ENCODE peak calls at places on chromosomes 1 and 21, in seven cellular contexts. K is NCI-H1436; O is activated CD4-positive, alpha-beta T cell treated with anti-CD3 and anti-CD28 coated beads, Interleukin-2, amount 10 ng/mL, durations not matched to agents 7 days and 5 days; E is PC-9; C is head of caudate nucleus; X is CD4-positive, alpha-beta memory T cell; Q is HuH-7. Y is an unnamed sample.

GRCh38 chr1:227945891-227946623 is 1.7 kb downstream of the WNT9A start:
- DNase-seq in Q (no peak), K (no peak), E (peak), X (no peak), C (no peak), O (no peak), Y (no peak)

GRCh38 chr1:237799762-237800474 is 90.8 kb downstream of the ZP4 start:
- DNase-seq in X (peak), O (peak), E (peak), C (peak), K (peak), Q (peak), Y (peak)

GRCh38 chr1:44531785-44532566 is 126.9 kb downstream of the RNF220 start:
- DNase-seq in X (no peak), E (peak), C (no peak), K (no peak), Q (peak), O (no peak), Y (no peak)

GRCh38 chr1:221573727-221574126 is 168.2 kb downstream of the DUSP10 start:
- DNase-seq in K (no peak), Q (no peak), O (no peak), C (no peak), E (no peak), X (no peak), Y (no peak)

GRCh38 chr1:200493344-200493743 is 83.5 kb upstream of the ZNF281 start:
- DNase-seq in E (no peak), C (no peak), K (no peak), X (no peak), Q (no peak), O (no peak), Y (no peak)

GRCh38 chr1:183417691-183418491 is at the start of gene NMNAT2:
- DNase-seq in Q (no peak), E (peak), O (no peak), K (no peak), C (peak), X (no peak), Y (peak)

GRCh38 chr1:102190429-102190828 is 193.7 kb upstream of the OLFM3 start:
- DNase-seq in O (no peak), X (no peak), Q (no peak), E (no peak), C (no peak), K (no peak), Y (no peak)

GRCh38 chr21:43703068-43703880 is 15.7 kb upstream of the PDXK start:
- DNase-seq in Q (peak), K (no peak), E (no peak), C (peak), O (peak), X (no peak), Y (peak)

GRCh38 chr1:101360506-101360905 is 123.7 kb downstream of the S1PR1 start:
- DNase-seq in K (no peak), X (no peak), O (no peak), E (no peak), C (no peak), Q (no peak), Y (no peak)

GRCh38 chr1:234851450-234852438 is 241.8 kb upstream of the IRF2BP2 start:
- DNase-seq in Q (no peak), E (no peak), O (no peak), K (peak), X (no peak), C (no peak), Y (no peak)

GRCh38 chr21:45033791-45034555 is 40.4 kb upstream of the ADARB1 start:
- DNase-seq in X (no peak), C (no peak), K (no peak), O (no peak), Q (no peak), E (no peak), Y (no peak)

GRCh38 chr1:59520194-59520593 is 223.3 kb downstream of the FGGY start:
- DNase-seq in Q (no peak), O (no peak), C (no peak), E (no peak), K (no peak), X (no peak), Y (no peak)

GRCh38 chr1:17881761-17882160 is 126.6 kb downstream of the ACTL8 start:
- DNase-seq in X (no peak), C (no peak), O (no peak), E (no peak), Q (no peak), K (peak), Y (no peak)

GRCh38 chr1:224378855-224379631 is 22.4 kb downstream of the CNIH4 start:
- DNase-seq in K (no peak), C (no peak), X (no peak), Q (no peak), O (no peak), E (no peak), Y (no peak)

GRCh38 chr1:85134583-85135455 is 66.0 kb downstream of the SYDE2 start:
- DNase-seq in X (no peak), E (peak), O (no peak), C (no peak), K (no peak), Q (no peak), Y (no peak)

GRCh38 chr1:65001238-65001792 is 35.0 kb upstream of the JAK1 start:
- DNase-seq in X (peak), E (no peak), Q (peak), O (peak), K (no peak), C (peak), Y (no peak)

GRCh38 chr1:24743404-24744211 is 1.6 kb upstream of the CLIC4 start:
- DNase-seq in E (no peak), O (no peak), Q (no peak), C (no peak), X (no peak), K (no peak), Y (peak)

GRCh38 chr1:181318858-181319235 is 164.5 kb upstream of the CACNA1E start:
- DNase-seq in Q (no peak), C (no peak), X (no peak), E (no peak), K (no peak), O (no peak), Y (no peak)

GRCh38 chr1:23013657-23014056 is 2.0 kb downstream of the TEX46 start:
- DNase-seq in C (no peak), E (peak), O (no peak), X (no peak), K (peak), Q (no peak), Y (no peak)

GRCh38 chr1:233112184-233113008 is 162.0 kb downstream of the NTPCR start:
- DNase-seq in X (no peak), K (no peak), Q (no peak), C (no peak), E (peak), O (no peak), Y (no peak)

GRCh38 chr1:46526689-46527291 is 24.7 kb downstream of the KNCN start:
- DNase-seq in E (peak), C (no peak), Q (peak), K (no peak), O (no peak), X (no peak), Y (no peak)

GRCh38 chr1:8002329-8003320 is 23.5 kb downstream of the ERRFI1 start:
- DNase-seq in C (no peak), E (no peak), X (no peak), O (no peak), Q (no peak), K (no peak), Y (no peak)

GRCh38 chr1:8020032-8020431 is 6.1 kb downstream of the ERRFI1 start:
- DNase-seq in Q (no peak), C (no peak), O (no peak), K (no peak), E (peak), X (no peak), Y (no peak)

GRCh38 chr1:233075045-233075444 is 124.6 kb downstream of the NTPCR start:
- DNase-seq in K (no peak), X (no peak), C (no peak), O (no peak), E (peak), Q (no peak), Y (no peak)

GRCh38 chr1:218772575-218772974 is 401.1 kb upstream of the LYPLAL1 start:
- DNase-seq in C (no peak), Q (no peak), K (no peak), O (no peak), E (no peak), X (no peak), Y (no peak)

GRCh38 chr21:25243809-25244208 is 363.5 kb downstream of the MRPL39 start:
- DNase-seq in O (no peak), X (no peak), K (no peak), E (no peak), Q (no peak), C (no peak), Y (no peak)

GRCh38 chr1:16015960-16016901 is 1.6 kb downstream of the HSPB7 start:
- DNase-seq in E (no peak), K (no peak), O (no peak), C (no peak), X (no peak), Q (no peak), Y (no peak)

GRCh38 chr1:17588048-17588781 is 48.7 kb downstream of the ARHGEF10L start:
- DNase-seq in K (no peak), Q (peak), O (no peak), E (peak), C (no peak), X (no peak), Y (no peak)

GRCh38 chr1:88595355-88595754 is 88.7 kb upstream of the PKN2 start:
- DNase-seq in O (peak), E (peak), Q (no peak), K (no peak), X (peak), C (no peak), Y (no peak)

GRCh38 chr1:17629460-17629859 is 90.0 kb downstream of the ARHGEF10L start:
- DNase-seq in K (no peak), O (no peak), E (no peak), C (no peak), Q (peak), X (no peak), Y (no peak)

GRCh38 chr21:35606578-35606977 is 453.7 kb downstream of the SETD4 start:
- DNase-seq in X (no peak), O (no peak), C (no peak), Q (no peak), K (no peak), E (no peak), Y (no peak)

GRCh38 chr1:176241385-176242015 is 34.4 kb upstream of the COP1 start:
- DNase-seq in K (no peak), O (no peak), C (no peak), X (no peak), Q (no peak), E (peak), Y (no peak)

GRCh38 chr1:198253668-198254067 is 96.9 kb downstream of the NEK7 start:
- DNase-seq in X (no peak), O (no peak), C (no peak), Q (no peak), K (no peak), E (no peak), Y (no peak)

GRCh38 chr1:33176362-33176850 is 5.4 kb downstream of the TRIM62 start:
- DNase-seq in X (no peak), E (peak), O (no peak), K (no peak), Q (no peak), C (peak), Y (no peak)

Y was measured in putamen.